ENCODE peak calls at places on chromosomes 11 and 22, in five cellular contexts. B is neuronal stem cell; Q is right lobe of liver; W is CD8-positive, alpha-beta memory T cell; M is stomach. J is an unnamed sample. For H3K4me1 and H3K9me3, the result is how much of the 10 kb centered on the place peaks cover.

GRCh38 chr11:78039919-78040671 is 17.0 kb upstream of the KCTD14 start:
- DNase-seq in B (no peak), Q (peak), W (no peak), M (peak), J (peak)

GRCh38 chr11:129637473-129637872 is 178.2 kb upstream of the TMEM45B start:
- DNase-seq in B (no peak), Q (no peak), W (no peak), M (no peak), J (no peak)

GRCh38 chr11:131668867-131669780 is 298.7 kb downstream of the NTM start:
- DNase-seq in B (peak), Q (no peak), W (no peak), M (peak), J (no peak)

GRCh38 chr22:49323751-49324415 is 503.8 kb downstream of the BRD1 start:
- DNase-seq in B (no peak), Q (peak), W (no peak), M (peak), J (no peak)

GRCh38 chr11:113856966-113857759 is 18.2 kb downstream of the USP28 start:
- DNase-seq in B (no peak), Q (no peak), W (no peak), M (no peak), J (no peak)

GRCh38 chr11:60994450-60995135 is 23.1 kb downstream of the CD6 start:
- DNase-seq in B (no peak), Q (no peak), W (no peak), M (no peak), J (no peak)

GRCh38 chr11:20162824-20163777 is 2.8 kb upstream of the DBX1 start:
- DNase-seq in B (peak), Q (no peak), W (no peak), M (no peak), J (peak)

GRCh38 chr22:17997456-17997855 is 26.9 kb downstream of the MICAL3 start:
- DNase-seq in B (no peak), Q (no peak), W (no peak), M (no peak), J (no peak)

GRCh38 chr11:61972796-61973602 is 5.6 kb upstream of the FTH1 start:
- DNase-seq in B (no peak), Q (peak), W (no peak), M (no peak), J (peak)

GRCh38 chr22:49400866-49401598 is 426.6 kb downstream of the BRD1 start:
- DNase-seq in B (no peak), Q (no peak), W (no peak), M (peak), J (no peak)

GRCh38 chr11:50088231-50088630 is 55.6 kb downstream of the OR4C45 start:
- DNase-seq in B (no peak), Q (no peak), W (no peak), M (no peak), J (no peak)

GRCh38 chr11:18527512-18527911 is 770 bp upstream of the TSG101 start:
- DNase-seq in B (no peak), Q (no peak), W (no peak), M (no peak), J (no peak)

GRCh38 chr22:27804683-27805297 is 3.2 kb upstream of the MN1 start:
- DNase-seq in B (peak), Q (peak), W (peak), M (peak), J (peak)

GRCh38 chr11:19660076-19660475 is 52.6 kb upstream of the NAV2 start:
- DNase-seq in B (no peak), Q (no peak), W (no peak), M (no peak), J (no peak)

GRCh38 chr11:19605500-19606371 is 106.9 kb upstream of the NAV2 start:
- DNase-seq in B (no peak), Q (no peak), W (no peak), M (no peak), J (no peak)

GRCh38 chr11:127925430-127925829 is 661.9 kb downstream of the ETS1 start:
- DNase-seq in B (no peak), Q (no peak), W (no peak), M (no peak), J (no peak)

GRCh38 chr22:17706451-17706900 is 67.8 kb downstream of the BID start:
- DNase-seq in B (no peak), Q (peak), W (no peak), M (peak), J (peak)

GRCh38 chr11:19935507-19935906 is 222.9 kb downstream of the NAV2 start:
- DNase-seq in B (peak), Q (no peak), W (no peak), M (no peak), J (no peak)

GRCh38 chr22:49780992-49781782 is 46.5 kb downstream of the BRD1 start:
- DNase-seq in B (no peak), Q (no peak), W (no peak), M (no peak), J (peak)

GRCh38 chr11:13010737-13011342 is 1.7 kb downstream of the RASSF10 start:
- DNase-seq in B (peak), Q (no peak), W (no peak), M (peak), J (no peak)

GRCh38 chr11:77198440-77198849 is 70.4 kb downstream of the MYO7A start:
- DNase-seq in B (no peak), Q (peak), W (no peak), M (no peak), J (peak)

GRCh38 chr22:23536821-23537345 is 43.2 kb downstream of the IGLL1 start:
- DNase-seq in B (no peak), Q (peak), W (no peak), M (no peak), J (peak)

GRCh38 chr11:86548278-86548917 is 124.0 kb downstream of the ME3 start:
- DNase-seq in B (no peak), Q (no peak), W (no peak), M (no peak), J (no peak)

GRCh38 chr11:96275807-96276594 is 67.0 kb downstream of the MAML2 start:
- DNase-seq in B (no peak), Q (no peak), W (no peak), M (no peak), J (no peak)

GRCh38 chr11:126366064-126366822 is 10.8 kb downstream of the ST3GAL4 start:
- DNase-seq in B (no peak), Q (no peak), W (no peak), M (no peak), J (peak)

GRCh38 chr11:77596626-77597025 is 6.9 kb downstream of the AQP11 start:
- DNase-seq in B (no peak), Q (no peak), W (no peak), M (no peak), J (no peak)

GRCh38 chr11:64299847-64300648 is at the start of gene CATSPERZ:
- DNase-seq in B (no peak), Q (no peak), W (peak), M (no peak), J (no peak)

GRCh38 chr11:121153472-121153871 is 52.4 kb downstream of the TECTA start:
- DNase-seq in B (no peak), Q (no peak), W (no peak), M (no peak), J (no peak)

GRCh38 chr11:6488831-6489230 is 7.5 kb downstream of the TIMM10B start:
- DNase-seq in B (no peak), Q (peak), W (no peak), M (no peak), J (no peak)

GRCh38 chr11:97814325-97814959 is 1206.3 kb upstream of the CNTN5 start:
- DNase-seq in B (no peak), Q (no peak), W (no peak), M (no peak), J (no peak)

GRCh38 chr11:2693271-2693833 is 6.4 kb downstream of the KCNQ1OT1 start:
- DNase-seq in B (no peak), Q (peak), W (no peak), M (no peak), J (peak)

GRCh38 chr11:83008581-83008923 is 63.1 kb downstream of the RAB30 start:
- DNase-seq in B (no peak), Q (no peak), W (no peak), M (no peak), J (no peak)

GRCh38 chr22:45861259-45861658 is 115.7 kb downstream of the WNT7B start:
- DNase-seq in B (no peak), Q (no peak), W (no peak), M (no peak), J (no peak)

DNA sequence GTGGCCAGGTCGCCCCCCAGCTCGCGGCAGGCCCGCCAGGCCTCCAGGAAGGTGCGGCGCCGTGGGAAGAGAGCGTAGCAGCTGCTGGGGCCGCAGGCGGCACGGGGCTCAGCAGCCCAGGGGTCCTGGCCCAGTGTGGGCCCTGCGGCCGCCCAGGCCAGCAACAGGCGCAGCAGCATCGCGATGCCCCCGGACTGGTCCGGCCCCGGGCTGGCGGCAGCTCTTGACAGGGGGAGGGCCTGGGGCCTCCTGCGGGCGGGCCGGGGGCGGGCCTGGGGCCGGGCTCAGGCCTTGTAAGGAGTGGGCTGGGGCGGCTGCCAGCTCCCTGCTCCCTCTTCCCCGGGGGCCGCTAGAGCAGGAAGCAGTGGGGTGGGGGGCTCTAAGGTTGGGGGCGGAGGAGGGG is at the start of gene CD248:
- DNase-seq in B (no peak), Q (no peak), W (no peak), M (no peak), J (peak)
- H3K4me1 ChIP-seq in B (under half), Q (under half), W (half or more), M (half or more), J (under half)

GRCh38 chr22:10781571-10782403 is 4746.2 kb upstream of the OR11H1 start:
- DNase-seq in B (no peak), Q (no peak), W (no peak), M (no peak), J (peak)

GRCh38 chr22:10778296-10778814 is 4749.6 kb upstream of the OR11H1 start:
- DNase-seq in B (no peak), Q (no peak), W (no peak), M (no peak), J (no peak)

DNA sequence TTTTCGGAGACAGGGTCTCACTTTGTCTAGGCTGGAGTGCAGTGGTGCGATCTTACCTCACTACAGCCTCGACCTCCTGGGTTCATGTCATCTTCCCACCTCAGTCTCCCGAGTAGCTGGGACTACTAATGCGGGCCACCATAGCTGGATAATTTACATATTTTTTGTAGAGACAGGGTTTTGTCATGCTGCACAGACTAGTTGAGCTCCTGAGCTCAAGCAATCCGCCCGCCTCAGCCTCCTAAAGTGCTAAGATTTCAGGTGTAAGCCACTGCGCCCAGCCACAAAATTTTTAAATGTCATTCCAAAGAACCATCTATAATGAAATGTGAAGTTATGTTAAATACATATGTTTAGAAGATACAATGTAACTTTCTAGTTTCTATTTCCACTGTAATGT is 4747.7 kb upstream of the OR11H1 start:
- DNase-seq in B (no peak), Q (no peak), W (no peak), M (no peak), J (no peak)
- H3K9me3 ChIP-seq in B (under half), Q (under half), W (under half), M (under half), J (under half)

GRCh38 chr11:65863889-65864757 is 3.9 kb downstream of the MUS81 start:
- DNase-seq in B (no peak), Q (no peak), W (no peak), M (no peak), J (no peak)

GRCh38 chr11:65861533-65862183 is 1.4 kb downstream of the MUS81 start:
- DNase-seq in B (no peak), Q (peak), W (no peak), M (no peak), J (peak)

GRCh38 chr11:65862191-65862735 is 2.0 kb downstream of the MUS81 start:
- DNase-seq in B (no peak), Q (peak), W (no peak), M (no peak), J (peak)

GRCh38 chr11:65864758-65865471 is 4.7 kb downstream of the MUS81 start:
- DNase-seq in B (no peak), Q (no peak), W (no peak), M (no peak), J (peak)

DNA sequence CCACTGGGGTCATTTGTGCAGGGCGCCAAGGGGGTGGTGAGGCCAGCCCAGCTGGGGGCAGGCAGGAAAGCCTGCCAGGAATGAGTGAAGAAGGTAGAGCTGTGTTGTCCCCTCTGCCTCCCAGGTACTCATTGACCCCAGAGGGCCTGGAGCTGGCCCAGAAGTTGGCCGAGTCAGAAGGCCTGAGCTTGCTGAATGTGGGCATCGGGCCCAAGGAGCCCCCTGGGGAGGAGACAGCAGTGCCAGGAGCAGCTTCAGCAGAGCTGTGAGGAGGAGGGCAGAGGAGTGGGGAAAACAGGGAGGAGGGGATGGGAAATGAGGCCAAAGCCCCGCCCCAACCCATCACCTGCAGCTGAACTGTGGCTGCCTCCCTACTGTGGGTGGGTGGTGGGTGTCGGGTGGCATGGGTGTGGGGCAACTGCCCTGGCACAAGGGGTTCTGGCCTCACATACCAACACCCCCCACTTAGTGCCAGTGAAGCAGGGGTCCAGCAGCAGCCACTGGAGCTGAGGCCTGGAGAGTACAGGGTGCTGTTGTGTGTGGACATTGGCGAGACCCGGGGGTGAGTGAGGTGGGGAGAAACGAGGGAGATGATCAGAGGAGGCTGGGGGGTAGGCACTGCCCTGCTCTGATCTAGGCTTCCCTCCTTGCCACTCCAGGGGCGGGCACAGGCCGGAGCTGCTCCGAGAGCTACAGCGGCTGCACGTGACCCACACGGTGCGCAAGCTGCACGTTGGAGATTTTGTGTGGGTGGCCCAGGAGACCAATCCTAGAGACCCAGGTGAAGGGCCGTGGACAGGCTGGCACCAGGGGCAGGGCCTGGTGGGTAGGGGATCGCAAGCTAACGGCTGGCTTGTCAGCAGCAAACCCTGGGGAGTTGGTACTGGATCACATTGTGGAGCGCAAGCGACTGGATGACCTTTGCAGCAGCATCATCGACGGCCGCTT is 3.0 kb downstream of the MUS81 start:
- DNase-seq in B (no peak), Q (peak), W (no peak), M (no peak), J (peak)
- H3K4me1 ChIP-seq in B (under half), Q (under half), W (under half), M (under half), J (under half)

GRCh38 chr22:47238886-47239860 is 476.7 kb downstream of the TBC1D22A start:
- DNase-seq in B (no peak), Q (no peak), W (no peak), M (no peak), J (no peak)
- H3K9me3 ChIP-seq in B (under half), Q (under half), W (under half), M (under half), J (under half)

DNA sequence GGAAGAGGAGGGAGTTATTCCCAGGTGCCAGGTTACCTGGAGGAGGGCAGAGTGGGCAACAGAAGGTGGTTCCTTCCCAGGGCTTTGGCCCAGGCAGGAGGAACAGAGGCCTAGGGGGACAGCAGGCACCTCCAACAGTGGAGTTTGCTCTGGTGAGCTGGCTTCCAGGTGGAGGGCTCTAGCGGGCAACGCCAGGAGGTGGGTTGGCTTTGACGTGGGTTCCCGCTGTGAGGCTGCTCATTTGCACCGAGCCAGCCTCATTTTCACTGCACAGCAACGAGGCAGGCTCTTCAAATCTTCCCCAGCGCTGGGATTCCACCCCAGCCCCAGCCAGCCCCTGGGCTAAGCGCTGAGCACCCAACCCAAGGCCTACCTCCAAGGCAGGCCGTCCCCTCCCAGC is 8.1 kb downstream of the IGSF9B start:
- DNase-seq in B (no peak), Q (no peak), W (no peak), M (no peak), J (no peak)
- H3K4me1 ChIP-seq in B (half or more), Q (under half), W (half or more), M (under half), J (under half)